ENCODE peak calls at places on chromosomes 5 and 9, in four cellular contexts. One of them, this sample, is unnamed.

GRCh38 chr5:10201223-10201868 is 48.3 kb downstream of the ATPSCKMT start:
- DNase-seq in glutamatergic neuron: no peak
- DNase-seq in progenitor cell of endocrine pancreas: no peak
- DNase-seq in activated T-cell treated with anti-CD3 and anti-CD28 coated beads for 1 hour: no peak
- DNase-seq in this sample: no peak

GRCh38 chr9:117224676-117225075 is 190.2 kb downstream of the ASTN2 start:
- DNase-seq in activated T-cell treated with anti-CD3 and anti-CD28 coated beads for 1 hour: no peak
- DNase-seq in glutamatergic neuron: no peak
- DNase-seq in progenitor cell of endocrine pancreas: no peak
- DNase-seq in this sample: no peak

GRCh38 chr9:77981332-77981731 is 50.3 kb downstream of the GNAQ start:
- DNase-seq in progenitor cell of endocrine pancreas: no peak
- DNase-seq in activated T-cell treated with anti-CD3 and anti-CD28 coated beads for 1 hour: no peak
- DNase-seq in glutamatergic neuron: no peak
- DNase-seq in this sample: peak

GRCh38 chr5:5470933-5471332 is 48.5 kb downstream of the ICE1 start:
- DNase-seq in glutamatergic neuron: no peak
- DNase-seq in activated T-cell treated with anti-CD3 and anti-CD28 coated beads for 1 hour: no peak
- DNase-seq in progenitor cell of endocrine pancreas: no peak
- DNase-seq in this sample: no peak

GRCh38 chr5:36239370-36240293 is 2.1 kb downstream of the NADK2 start:
- DNase-seq in activated T-cell treated with anti-CD3 and anti-CD28 coated beads for 1 hour: no peak
- DNase-seq in progenitor cell of endocrine pancreas: no peak
- DNase-seq in glutamatergic neuron: no peak
- DNase-seq in this sample: no peak

GRCh38 chr9:2662496-2662895 is 40.9 kb downstream of the VLDLR start:
- DNase-seq in activated T-cell treated with anti-CD3 and anti-CD28 coated beads for 1 hour: no peak
- DNase-seq in glutamatergic neuron: no peak
- DNase-seq in progenitor cell of endocrine pancreas: no peak
- DNase-seq in this sample: no peak

GRCh38 chr9:112115955-112116354 is 59.1 kb downstream of the SUSD1 start:
- DNase-seq in progenitor cell of endocrine pancreas: no peak
- DNase-seq in glutamatergic neuron: no peak
- DNase-seq in activated T-cell treated with anti-CD3 and anti-CD28 coated beads for 1 hour: no peak
- DNase-seq in this sample: no peak

GRCh38 chr9:124292696-124293593 is 35.2 kb downstream of the NEK6 start:
- DNase-seq in activated T-cell treated with anti-CD3 and anti-CD28 coated beads for 1 hour: no peak
- DNase-seq in progenitor cell of endocrine pancreas: no peak
- DNase-seq in glutamatergic neuron: no peak
- DNase-seq in this sample: no peak

GRCh38 chr9:20579544-20580309 is 42.6 kb downstream of the MLLT3 start:
- DNase-seq in activated T-cell treated with anti-CD3 and anti-CD28 coated beads for 1 hour: no peak
- DNase-seq in glutamatergic neuron: no peak
- DNase-seq in progenitor cell of endocrine pancreas: no peak
- DNase-seq in this sample: no peak

GRCh38 chr9:20395671-20396070 is 226.6 kb downstream of the MLLT3 start:
- DNase-seq in activated T-cell treated with anti-CD3 and anti-CD28 coated beads for 1 hour: no peak
- DNase-seq in progenitor cell of endocrine pancreas: no peak
- DNase-seq in glutamatergic neuron: no peak
- DNase-seq in this sample: no peak

GRCh38 chr9:125203259-125203658 is 2.9 kb downstream of the RABEPK start:
- DNase-seq in progenitor cell of endocrine pancreas: no peak
- DNase-seq in activated T-cell treated with anti-CD3 and anti-CD28 coated beads for 1 hour: no peak
- DNase-seq in glutamatergic neuron: no peak
- DNase-seq in this sample: peak

GRCh38 chr9:126485662-126486061 is 128.1 kb upstream of the LMX1B start:
- DNase-seq in progenitor cell of endocrine pancreas: no peak
- DNase-seq in glutamatergic neuron: no peak
- DNase-seq in activated T-cell treated with anti-CD3 and anti-CD28 coated beads for 1 hour: no peak
- DNase-seq in this sample: no peak

GRCh38 chr9:29211681-29212589 is 1638.7 kb upstream of the C9orf72 start:
- DNase-seq in glutamatergic neuron: peak
- DNase-seq in progenitor cell of endocrine pancreas: peak
- DNase-seq in activated T-cell treated with anti-CD3 and anti-CD28 coated beads for 1 hour: peak
- DNase-seq in this sample: peak

GRCh38 chr9:89883401-89884341 is 278.9 kb downstream of the GADD45G start:
- DNase-seq in glutamatergic neuron: peak
- DNase-seq in progenitor cell of endocrine pancreas: no peak
- DNase-seq in activated T-cell treated with anti-CD3 and anti-CD28 coated beads for 1 hour: no peak
- DNase-seq in this sample: no peak

GRCh38 chr5:174384509-174384947 is 339.0 kb downstream of the NSG2 start:
- DNase-seq in progenitor cell of endocrine pancreas: no peak
- DNase-seq in activated T-cell treated with anti-CD3 and anti-CD28 coated beads for 1 hour: no peak
- DNase-seq in glutamatergic neuron: no peak
- DNase-seq in this sample: peak

GRCh38 chr9:2320126-2320525 is 301.5 kb upstream of the VLDLR start:
- DNase-seq in progenitor cell of endocrine pancreas: no peak
- DNase-seq in glutamatergic neuron: no peak
- DNase-seq in activated T-cell treated with anti-CD3 and anti-CD28 coated beads for 1 hour: no peak
- DNase-seq in this sample: no peak

GRCh38 chr9:136741885-136742568 is 713 bp downstream of the LCN10 start:
- DNase-seq in activated T-cell treated with anti-CD3 and anti-CD28 coated beads for 1 hour: no peak
- DNase-seq in glutamatergic neuron: no peak
- DNase-seq in progenitor cell of endocrine pancreas: no peak
- DNase-seq in this sample: no peak

GRCh38 chr9:122572456-122572855 is 10.7 kb downstream of the OR1L8 start:
- DNase-seq in activated T-cell treated with anti-CD3 and anti-CD28 coated beads for 1 hour: no peak
- DNase-seq in glutamatergic neuron: no peak
- DNase-seq in progenitor cell of endocrine pancreas: no peak
- DNase-seq in this sample: no peak

GRCh38 chr5:138148811-138149210 is 9.6 kb upstream of the NME5 start:
- DNase-seq in glutamatergic neuron: no peak
- DNase-seq in progenitor cell of endocrine pancreas: no peak
- DNase-seq in activated T-cell treated with anti-CD3 and anti-CD28 coated beads for 1 hour: no peak
- DNase-seq in this sample: no peak

GRCh38 chr5:39176740-39177628 is 42.4 kb downstream of the FYB1 start:
- DNase-seq in glutamatergic neuron: no peak
- DNase-seq in activated T-cell treated with anti-CD3 and anti-CD28 coated beads for 1 hour: no peak
- DNase-seq in progenitor cell of endocrine pancreas: no peak
- DNase-seq in this sample: no peak

GRCh38 chr9:119933191-119933590 is 564.0 kb upstream of the BRINP1 start:
- DNase-seq in activated T-cell treated with anti-CD3 and anti-CD28 coated beads for 1 hour: no peak
- DNase-seq in progenitor cell of endocrine pancreas: no peak
- DNase-seq in glutamatergic neuron: no peak
- DNase-seq in this sample: no peak

GRCh38 chr5:68911840-68912690 is 181.7 kb upstream of the SLC30A5 start:
- DNase-seq in progenitor cell of endocrine pancreas: no peak
- DNase-seq in activated T-cell treated with anti-CD3 and anti-CD28 coated beads for 1 hour: no peak
- DNase-seq in glutamatergic neuron: no peak
- DNase-seq in this sample: no peak

GRCh38 chr5:96243203-96243602 is 189.8 kb downstream of the PCSK1 start:
- DNase-seq in progenitor cell of endocrine pancreas: no peak
- DNase-seq in activated T-cell treated with anti-CD3 and anti-CD28 coated beads for 1 hour: no peak
- DNase-seq in glutamatergic neuron: no peak
- DNase-seq in this sample: no peak

GRCh38 chr5:120152472-120152871 is 311.6 kb upstream of the PRR16 start:
- DNase-seq in activated T-cell treated with anti-CD3 and anti-CD28 coated beads for 1 hour: no peak
- DNase-seq in glutamatergic neuron: no peak
- DNase-seq in progenitor cell of endocrine pancreas: no peak
- DNase-seq in this sample: no peak

GRCh38 chr9:108521063-108521462 is 334.7 kb downstream of the ACTL7B start:
- DNase-seq in progenitor cell of endocrine pancreas: no peak
- DNase-seq in glutamatergic neuron: no peak
- DNase-seq in activated T-cell treated with anti-CD3 and anti-CD28 coated beads for 1 hour: no peak
- DNase-seq in this sample: no peak